ENCODE peak calls at places on chromosome 16, in six cellular contexts. V is H9, D is IMR-90, U is trophoblast cell, K is mesenchymal stem cell, R is neuronal stem cell. S is an unnamed sample.

GRCh38 chr16:85749686-85750020 is 1.2 kb downstream of the C16orf74 start:
- DNase-seq in U (no peak), K (no peak), D (no peak), R (no peak), V (no peak), S (no peak)

GRCh38 chr16:78134944-78135619 is 35.6 kb downstream of the WWOX start:
- DNase-seq in K (no peak), R (no peak), D (no peak), V (no peak), U (no peak), S (no peak)

GRCh38 chr16:21603920-21604319 is 4.5 kb downstream of the METTL9 start:
- DNase-seq in U (no peak), V (no peak), K (peak; percentile 72), R (no peak), D (peak; percentile 54), S (no peak)

GRCh38 chr16:76639685-76640289 is 362.6 kb downstream of the CNTNAP4 start:
- DNase-seq in R (no peak), U (peak; percentile 15), V (peak; percentile 71), D (peak; percentile 1), K (peak; percentile 90), S (peak; percentile 54)

GRCh38 chr16:52573365-52574104 is 26.6 kb upstream of the TOX3 start:
- DNase-seq in K (no peak), D (no peak), V (no peak), R (no peak), U (no peak), S (no peak)

GRCh38 chr16:79182618-79183017 is 417.9 kb downstream of the MAF start:
- DNase-seq in R (no peak), V (no peak), K (peak; percentile 35), D (no peak), U (no peak), S (no peak)

GRCh38 chr16:85458952-85459351 is 154.2 kb upstream of the GSE1 start:
- DNase-seq in K (no peak), V (no peak), R (no peak), D (no peak), U (no peak), S (no peak)

GRCh38 chr16:24701521-24701951 is 27.9 kb upstream of the TNRC6A start:
- DNase-seq in V (no peak), K (peak; percentile 45), U (no peak), R (no peak), D (peak; percentile 51), S (no peak)

GRCh38 chr16:3984111-3985060 is 103.9 kb upstream of the CREBBP start:
- DNase-seq in K (no peak), R (no peak), D (no peak), U (no peak), V (no peak), S (no peak)

DNA sequence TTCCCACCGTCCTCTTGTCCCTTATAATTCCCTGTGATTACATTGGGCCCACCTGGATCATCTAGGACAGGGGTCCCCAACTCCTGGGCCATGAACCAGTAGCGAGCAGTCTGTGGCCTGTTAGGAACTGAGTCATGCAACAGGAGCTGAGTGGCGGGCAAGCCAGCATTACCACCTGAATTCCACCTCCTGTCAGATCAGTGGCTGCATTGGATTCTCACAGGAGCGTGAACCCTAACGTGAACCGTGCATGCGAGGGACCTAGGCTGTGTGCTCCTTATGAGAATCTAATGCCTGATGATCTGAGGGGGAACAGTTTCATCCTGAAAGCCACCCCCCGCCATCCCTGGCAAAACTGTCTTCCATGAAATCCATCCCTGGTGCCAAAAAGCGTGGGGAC is 36.8 kb downstream of the ABCC1 start:
- DNase-seq in D (no peak), V (no peak), R (no peak), K (no peak), U (no peak), S (no peak)
- H4K91ac ChIP-seq in D (no peak overlapping the region), V (no peak overlapping the region), R (no peak overlapping the region), K (peak overlapping the region; percentile 80), U (no peak overlapping the region), S (no peak overlapping the region)

GRCh38 chr16:16778322-16778721 is 399.4 kb downstream of the NPIPA7 start:
- DNase-seq in K (no peak), V (no peak), R (no peak), U (no peak), D (no peak), S (no peak)
- H4K91ac ChIP-seq in K (no peak overlapping the region), V (no peak overlapping the region), R (no peak overlapping the region), U (no peak overlapping the region), D (no peak overlapping the region), S (no peak overlapping the region)

DNA sequence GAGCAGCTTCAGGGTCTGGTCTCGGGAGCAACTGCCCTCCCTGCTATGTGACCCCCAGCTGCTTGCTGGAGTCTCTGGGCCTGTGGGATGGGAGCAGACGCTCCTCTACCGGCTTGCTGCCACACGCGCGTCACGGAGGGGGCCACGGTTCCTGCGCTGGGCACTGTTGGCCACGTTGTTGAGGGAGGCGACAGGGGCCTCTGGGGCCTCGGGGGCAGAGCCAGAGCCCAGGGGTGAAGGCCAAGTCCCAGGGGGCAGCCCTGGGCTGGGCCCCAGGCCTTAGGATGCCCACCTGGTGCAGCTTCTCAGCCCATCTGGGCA is 56.6 kb downstream of the ZFPM1 start:
- DNase-seq in D (no peak), R (no peak), U (no peak), V (no peak), K (no peak), S (no peak)
- H4K91ac ChIP-seq in D (no peak overlapping the region), R (no peak overlapping the region), U (no peak overlapping the region), V (no peak overlapping the region), K (no peak overlapping the region), S (no peak overlapping the region)

DNA sequence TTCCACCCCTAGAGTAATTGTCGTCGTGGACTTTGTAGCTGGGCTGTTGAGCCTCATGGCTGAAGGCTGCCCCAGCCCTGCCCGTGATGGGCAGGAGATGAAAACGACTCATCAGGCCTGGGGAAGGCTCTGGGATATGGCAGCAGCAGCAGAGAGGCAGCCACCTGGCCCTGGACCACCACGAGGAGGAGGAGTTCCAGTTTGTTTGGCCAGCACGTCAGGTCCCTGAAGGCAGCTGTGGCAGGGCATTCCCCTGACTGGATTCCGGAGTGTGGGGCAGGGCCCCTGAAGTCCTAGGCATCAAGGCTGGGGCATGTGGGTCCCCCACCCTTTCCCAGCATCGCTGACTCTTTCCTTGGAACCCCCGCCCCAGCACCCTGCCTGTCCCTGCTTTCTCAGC is 197.4 kb downstream of the ZNF423 start:
- DNase-seq in U (no peak), R (no peak), V (no peak), K (no peak), D (no peak), S (no peak)
- H4K91ac ChIP-seq in U (no peak overlapping the region), R (no peak overlapping the region), V (no peak overlapping the region), K (no peak overlapping the region), D (no peak overlapping the region), S (no peak overlapping the region)

GRCh38 chr16:60852635-60853034 is 1183.6 kb downstream of the CDH8 start:
- DNase-seq in D (no peak), U (no peak), K (no peak), V (no peak), R (no peak), S (no peak)
- H4K91ac ChIP-seq in D (no peak overlapping the region), U (no peak overlapping the region), K (no peak overlapping the region), V (no peak overlapping the region), R (no peak overlapping the region), S (no peak overlapping the region)

DNA sequence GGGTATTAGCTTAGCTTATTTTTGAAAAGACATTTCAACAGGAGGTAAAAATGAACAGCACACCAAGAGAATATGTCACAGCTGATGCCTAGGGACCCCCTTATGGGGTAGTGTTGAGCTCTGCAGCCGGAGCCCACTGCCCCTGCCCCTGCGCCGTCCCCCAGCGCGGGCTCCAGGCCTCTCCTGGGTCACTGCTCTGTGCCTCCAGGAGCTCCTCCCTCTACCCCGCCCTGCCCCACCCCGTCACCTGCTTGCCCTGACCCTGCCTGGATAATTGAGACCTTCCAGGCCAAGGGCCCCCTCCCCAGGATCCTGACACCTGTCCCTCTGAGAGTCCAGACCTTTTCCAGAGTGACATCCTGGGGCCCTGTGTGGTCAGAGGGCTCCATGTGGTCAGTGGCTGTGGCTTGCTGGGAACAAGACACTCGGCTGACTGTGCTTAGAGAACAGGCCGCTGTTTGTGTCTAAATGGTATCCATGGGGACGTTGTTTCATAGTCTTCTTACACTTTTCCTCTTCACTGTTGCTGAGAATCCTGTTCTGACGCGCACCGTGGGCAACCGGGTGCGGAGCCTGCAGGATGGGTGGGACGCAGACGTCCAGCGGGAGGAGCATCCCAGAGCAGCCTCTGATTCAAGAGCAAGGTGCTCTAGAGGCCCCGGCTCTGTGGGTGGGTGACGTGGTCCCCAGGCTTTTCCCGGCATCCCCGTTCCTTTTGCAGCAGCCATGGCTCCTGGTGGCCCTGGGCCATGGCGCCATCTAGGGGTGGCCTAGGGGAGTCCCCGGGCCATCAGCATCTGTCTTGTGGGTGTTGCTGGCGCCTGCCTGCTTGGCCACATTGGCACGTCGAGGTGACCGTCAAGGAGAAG is 20.0 kb upstream of the WFIKKN1 start:
- DNase-seq in R (no peak), V (peak; percentile 86), D (no peak), U (peak; percentile 79), K (no peak), S (peak; percentile 91)
- H4K91ac ChIP-seq in R (no peak overlapping the region), V (no peak overlapping the region), D (no peak overlapping the region), U (no peak overlapping the region), K (no peak overlapping the region), S (no peak overlapping the region)

DNA sequence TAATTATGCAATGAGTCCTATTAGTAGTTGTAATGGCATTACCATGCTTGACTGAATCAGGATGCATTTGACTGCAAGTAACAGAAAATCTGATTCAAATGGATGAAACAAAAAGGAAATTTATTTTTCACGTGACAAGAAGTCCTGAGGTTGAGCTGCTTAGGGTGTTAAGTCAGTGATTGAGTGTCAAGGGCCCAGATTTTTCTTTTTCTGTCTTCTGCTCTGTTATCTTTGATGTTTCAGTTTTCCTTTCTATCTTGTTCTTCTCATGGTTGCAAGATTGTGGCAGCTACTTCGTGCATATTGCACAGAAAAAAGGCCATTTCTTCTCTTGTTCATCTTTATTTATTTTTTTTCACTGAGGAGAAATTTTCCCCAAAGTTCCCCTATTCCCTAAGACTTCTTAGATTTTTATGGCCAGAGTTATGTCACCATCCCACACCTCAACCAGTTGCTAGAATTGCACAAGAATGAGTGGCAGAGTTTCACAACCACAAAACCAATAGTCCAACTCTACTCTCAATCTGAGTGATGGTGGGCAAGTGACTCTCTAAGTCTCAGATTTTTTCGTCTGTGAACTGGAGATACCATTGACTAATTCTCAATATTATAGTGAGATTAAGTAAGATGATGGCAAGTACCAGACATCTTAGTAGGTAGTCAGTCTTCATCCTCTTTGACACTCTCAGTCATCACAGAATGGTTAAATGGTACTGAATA is 15.7 kb upstream of the GPR139 start:
- DNase-seq in V (no peak), R (no peak), K (no peak), D (no peak), U (no peak), S (no peak)
- H4K91ac ChIP-seq in V (no peak overlapping the region), R (no peak overlapping the region), K (no peak overlapping the region), D (no peak overlapping the region), U (no peak overlapping the region), S (no peak overlapping the region)

GRCh38 chr16:11190585-11191565 is 65.1 kb downstream of the SOCS1 start:
- DNase-seq in U (no peak), V (no peak), R (no peak), D (peak; percentile 62), K (no peak), S (no peak)
- H4K91ac ChIP-seq in U (no peak overlapping the region), V (no peak overlapping the region), R (no peak overlapping the region), D (no peak overlapping the region), K (no peak overlapping the region), S (no peak overlapping the region)

DNA sequence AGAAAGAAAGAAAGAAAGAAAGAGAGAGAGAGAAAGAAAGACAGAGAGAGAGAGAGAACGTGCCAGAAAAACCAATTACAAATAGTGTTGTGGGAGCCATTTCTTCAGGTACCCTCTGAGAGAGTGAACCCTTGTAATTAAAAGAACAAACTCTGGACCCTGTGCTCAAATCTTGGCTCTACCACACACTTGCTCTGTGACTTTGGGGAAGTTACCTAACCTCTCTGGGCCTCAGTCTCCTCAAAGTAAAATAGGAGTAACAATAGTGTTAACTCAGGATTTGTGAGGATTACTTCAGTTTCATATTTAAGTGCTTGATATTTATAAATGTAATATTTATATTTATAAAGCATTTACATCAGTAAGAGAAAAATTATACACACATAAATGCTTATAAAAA is 139.8 kb downstream of the GSG1L start:
- DNase-seq in R (no peak), K (no peak), V (no peak), U (no peak), D (no peak), S (no peak)
- H4K91ac ChIP-seq in R (no peak overlapping the region), K (no peak overlapping the region), V (no peak overlapping the region), U (no peak overlapping the region), D (no peak overlapping the region), S (no peak overlapping the region)